ENCODE peak calls at places on chromosomes 11 and 22, in five cellular contexts. S is MM.1S, A is HCT116, I is hepatocyte, O is PC-3. W is an unnamed sample.

GRCh38 chr11:110376711-110377324 is 52.9 kb upstream of the FDX1 start:
- DNase-seq in S (peak), A (peak), I (peak), O (peak), W (peak)

GRCh38 chr11:47488674-47489394 is 39.9 kb upstream of the RAPSN start:
- DNase-seq in S (no peak), A (no peak), I (no peak), O (no peak), W (no peak)

GRCh38 chr11:15124528-15124927 is 9.8 kb downstream of the INSC start:
- DNase-seq in S (no peak), A (no peak), I (no peak), O (no peak), W (no peak)

GRCh38 chr11:2139691-2140337 is 625 bp upstream of the IGF2 start:
- DNase-seq in S (no peak), A (no peak), I (peak), O (no peak), W (no peak)

GRCh38 chr11:130452941-130453340 is 4.5 kb downstream of the ADAMTS15 start:
- DNase-seq in S (no peak), A (no peak), I (no peak), O (no peak), W (no peak)

GRCh38 chr11:112795142-112795815 is 165.9 kb upstream of the NCAM1 start:
- DNase-seq in S (peak), A (peak), I (peak), O (peak), W (peak)

GRCh38 chr11:7924526-7924925 is 6.5 kb downstream of the OR10A6 start:
- DNase-seq in S (no peak), A (no peak), I (peak), O (no peak), W (no peak)

GRCh38 chr11:16787035-16787744 is 48.7 kb downstream of the C11orf58 start:
- DNase-seq in S (no peak), A (no peak), I (no peak), O (peak), W (no peak)

GRCh38 chr22:35330258-35330861 is 30.7 kb downstream of the TOM1 start:
- DNase-seq in S (no peak), A (no peak), I (peak), O (peak), W (peak)

GRCh38 chr11:112025682-112026081 is 474 bp downstream of the DLAT start:
- DNase-seq in S (peak), A (no peak), I (no peak), O (no peak), W (peak)

GRCh38 chr11:14544611-14545010 is 24.4 kb upstream of the PSMA1 start:
- DNase-seq in S (peak), A (no peak), I (no peak), O (no peak), W (no peak)

GRCh38 chr22:20117656-20118571 is 888 bp upstream of the TRMT2A start:
- DNase-seq in S (peak), A (no peak), I (peak), O (no peak), W (peak)

GRCh38 chr11:28461846-28462245 is 353.7 kb downstream of the METTL15 start:
- DNase-seq in S (no peak), A (no peak), I (no peak), O (peak), W (no peak)

GRCh38 chr11:60194511-60194910 is 11.6 kb upstream of the MS4A6A start:
- DNase-seq in S (no peak), A (no peak), I (no peak), O (no peak), W (no peak)

GRCh38 chr11:45606514-45607024 is 58.9 kb downstream of the CHST1 start:
- DNase-seq in S (no peak), A (no peak), I (peak), O (no peak), W (no peak)

GRCh38 chr11:2459796-2460531 is 15.2 kb downstream of the KCNQ1 start:
- DNase-seq in S (peak), A (no peak), I (no peak), O (no peak), W (no peak)

GRCh38 chr11:122634507-122634906 is 21.0 kb upstream of the UBASH3B start:
- DNase-seq in S (no peak), A (no peak), I (peak), O (peak), W (peak)

GRCh38 chr11:86891020-86891419 is 64.2 kb downstream of the FZD4 start:
- DNase-seq in S (no peak), A (no peak), I (no peak), O (no peak), W (no peak)

GRCh38 chr22:31313366-31314147 is 21.3 kb upstream of the PIK3IP1 start:
- DNase-seq in S (peak), A (peak), I (peak), O (peak), W (peak)

GRCh38 chr22:46663436-46664100 is 43.4 kb downstream of the GRAMD4 start:
- DNase-seq in S (no peak), A (no peak), I (no peak), O (no peak), W (no peak)

GRCh38 chr11:80587906-80588305 is 1147.1 kb upstream of the TENM4 start:
- DNase-seq in S (no peak), A (no peak), I (no peak), O (peak), W (no peak)

GRCh38 chr11:46238967-46239800 is 38.3 kb upstream of the CREB3L1 start:
- DNase-seq in S (peak), A (peak), I (peak), O (peak), W (peak)

GRCh38 chr22:31933816-31934482 is 10.4 kb upstream of the YWHAH start:
- DNase-seq in S (no peak), A (no peak), I (no peak), O (no peak), W (no peak)

GRCh38 chr11:76918941-76919386 is 58.2 kb downstream of the ACER3 start:
- DNase-seq in S (peak), A (peak), I (peak), O (peak), W (peak)

GRCh38 chr11:22859756-22860155 is 518 bp downstream of the CCDC179 start:
- DNase-seq in S (no peak), A (no peak), I (no peak), O (no peak), W (no peak)

GRCh38 chr11:45180158-45180887 is 33.9 kb downstream of the PRDM11 start:
- DNase-seq in S (peak), A (peak), I (peak), O (peak), W (no peak)

GRCh38 chr22:39254789-39255298 is 10.1 kb upstream of the PDGFB start:
- DNase-seq in S (peak), A (no peak), I (no peak), O (peak), W (no peak)

GRCh38 chr11:134742228-134742612 is 330.2 kb upstream of the B3GAT1 start:
- DNase-seq in S (no peak), A (no peak), I (no peak), O (no peak), W (no peak)

GRCh38 chr11:117229931-117230285 is 2.0 kb downstream of the PCSK7 start:
- DNase-seq in S (no peak), A (no peak), I (no peak), O (no peak), W (no peak)

GRCh38 chr11:73366265-73366610 is 10.0 kb upstream of the RELT start:
- DNase-seq in S (peak), A (no peak), I (no peak), O (no peak), W (peak)

GRCh38 chr11:113876074-113876797 is 864 bp upstream of the USP28 start:
- DNase-seq in S (peak), A (no peak), I (no peak), O (no peak), W (peak)

GRCh38 chr11:119509969-119510401 is 87.0 kb upstream of the THY1 start:
- DNase-seq in S (peak), A (no peak), I (peak), O (peak), W (peak)

GRCh38 chr22:44448271-44448780 is 49.7 kb downstream of the RTL6 start:
- DNase-seq in S (no peak), A (no peak), I (peak), O (peak), W (no peak)

GRCh38 chr11:44889266-44889665 is 61.4 kb downstream of the TP53I11 start:
- DNase-seq in S (no peak), A (no peak), I (no peak), O (no peak), W (no peak)

GRCh38 chr22:37664249-37665101 is 6.0 kb downstream of the PDXP start:
- DNase-seq in S (no peak), A (no peak), I (no peak), O (no peak), W (no peak)

GRCh38 chr11:119578466-119579220 is 150.4 kb downstream of the NECTIN1 start:
- DNase-seq in S (no peak), A (no peak), I (no peak), O (peak), W (no peak)

GRCh38 chr22:30279389-30279788 is 9.9 kb downstream of the CASTOR1 start:
- DNase-seq in S (no peak), A (no peak), I (no peak), O (no peak), W (no peak)

GRCh38 chr11:128298271-128298670 is 289.1 kb downstream of the ETS1 start:
- DNase-seq in S (no peak), A (no peak), I (no peak), O (no peak), W (no peak)

GRCh38 chr11:130418756-130419155 is 9.7 kb downstream of the ADAMTS8 start:
- DNase-seq in S (no peak), A (no peak), I (no peak), O (no peak), W (no peak)

DNA sequence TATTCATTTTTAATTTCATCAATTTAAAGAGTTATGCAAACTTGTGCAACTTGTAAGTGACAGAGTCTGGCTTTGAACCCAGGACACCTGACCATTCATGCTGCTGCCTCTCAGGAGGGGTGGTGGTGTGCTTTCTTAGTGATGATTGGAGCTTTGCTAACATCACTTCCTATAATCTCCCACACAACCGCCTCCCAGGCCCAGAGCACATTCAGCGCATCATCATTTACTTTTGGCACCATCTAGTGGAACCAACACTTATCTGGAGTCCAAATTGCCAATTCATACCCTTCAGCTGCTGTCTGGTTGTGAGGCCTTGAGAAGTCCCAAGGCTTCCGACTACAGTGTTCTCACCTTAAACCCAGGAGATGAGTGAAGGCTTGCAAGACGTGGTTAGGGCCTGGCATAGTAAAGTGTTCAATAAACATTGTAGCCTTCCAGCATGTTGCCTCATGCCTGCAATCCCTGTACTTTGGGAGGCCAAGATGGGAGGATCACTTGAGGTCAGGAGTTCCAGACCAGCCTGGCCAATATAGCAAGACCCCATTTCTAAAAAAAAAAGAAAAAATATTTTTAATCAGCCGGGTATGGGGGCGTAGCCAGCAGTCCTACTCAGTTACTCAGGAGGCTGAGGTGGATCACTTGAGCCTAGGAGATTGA is 1.1 kb upstream of the TTLL1 start:
- DNase-seq in S (peak), A (peak), I (peak), O (peak), W (peak)
- TF ChIP-seq EZH2phosphoT487 in S (no peak), A (no peak), I (no peak), O (no peak), W (no peak)

GRCh38 chr11:67505605-67506396 is 638 bp upstream of the PITPNM1 start:
- DNase-seq in S (peak), A (peak), I (peak), O (peak), W (peak)
- H2AFZ ChIP-seq in S (no peak), A (no peak), I (no peak), O (peak), W (no peak)

GRCh38 chr11:67280791-67281551 is 8.1 kb upstream of the ANKRD13D start:
- DNase-seq in S (no peak), A (no peak), I (no peak), O (no peak), W (no peak)
- H3K27ac ChIP-seq in S (no peak), A (no peak), I (no peak), O (no peak), W (no peak)

GRCh38 chr11:19820100-19820499 is 107.5 kb downstream of the NAV2 start:
- DNase-seq in S (no peak), A (no peak), I (no peak), O (no peak), W (no peak)
- TF ChIP-seq EZH2phosphoT487 in S (no peak), A (no peak), I (no peak), O (no peak), W (no peak)

GRCh38 chr11:65260302-65260701 is 1.5 kb upstream of the POLA2 start:
- DNase-seq in S (no peak), A (no peak), I (no peak), O (no peak), W (no peak)

GRCh38 chr11:65262381-65262680 is 569 bp downstream of the POLA2 start:
- DNase-seq in S (no peak), A (no peak), I (no peak), O (peak), W (no peak)

GRCh38 chr11:65260756-65261590 is 789 bp upstream of the POLA2 start:
- DNase-seq in S (peak), A (no peak), I (peak), O (no peak), W (peak)

GRCh38 chr11:65261591-65262380 is at the start of gene POLA2:
- DNase-seq in S (peak), A (peak), I (peak), O (peak), W (peak)

GRCh38 chr11:65262775-65263174 is 1.0 kb downstream of the POLA2 start:
- DNase-seq in S (peak), A (no peak), I (no peak), O (no peak), W (peak)
- H2AFZ ChIP-seq in S (no peak), A (no peak), I (peak), O (peak), W (no peak)

GRCh38 chr11:11450744-11451362 is 97.8 kb upstream of the CSNK2A3 start:
- DNase-seq in S (no peak), A (peak), I (no peak), O (peak), W (no peak)
- H3K27ac ChIP-seq in S (no peak), A (peak), I (no peak), O (no peak), W (no peak)

GRCh38 chr11:93013646-93014045 is 44.2 kb downstream of the MTNR1B start:
- DNase-seq in S (no peak), A (no peak), I (no peak), O (no peak), W (no peak)

GRCh38 chr11:93020248-93021088 is 51.0 kb downstream of the MTNR1B start:
- DNase-seq in S (no peak), A (no peak), I (no peak), O (peak), W (no peak)

GRCh38 chr11:93016595-93016994 is 47.1 kb downstream of the MTNR1B start:
- DNase-seq in S (no peak), A (no peak), I (no peak), O (no peak), W (no peak)

GRCh38 chr11:93017821-93018690 is 48.6 kb downstream of the MTNR1B start:
- DNase-seq in S (no peak), A (no peak), I (no peak), O (no peak), W (no peak)
- TF ChIP-seq EZH2phosphoT487 in S (no peak), A (no peak), I (no peak), O (no peak), W (no peak)

DNA sequence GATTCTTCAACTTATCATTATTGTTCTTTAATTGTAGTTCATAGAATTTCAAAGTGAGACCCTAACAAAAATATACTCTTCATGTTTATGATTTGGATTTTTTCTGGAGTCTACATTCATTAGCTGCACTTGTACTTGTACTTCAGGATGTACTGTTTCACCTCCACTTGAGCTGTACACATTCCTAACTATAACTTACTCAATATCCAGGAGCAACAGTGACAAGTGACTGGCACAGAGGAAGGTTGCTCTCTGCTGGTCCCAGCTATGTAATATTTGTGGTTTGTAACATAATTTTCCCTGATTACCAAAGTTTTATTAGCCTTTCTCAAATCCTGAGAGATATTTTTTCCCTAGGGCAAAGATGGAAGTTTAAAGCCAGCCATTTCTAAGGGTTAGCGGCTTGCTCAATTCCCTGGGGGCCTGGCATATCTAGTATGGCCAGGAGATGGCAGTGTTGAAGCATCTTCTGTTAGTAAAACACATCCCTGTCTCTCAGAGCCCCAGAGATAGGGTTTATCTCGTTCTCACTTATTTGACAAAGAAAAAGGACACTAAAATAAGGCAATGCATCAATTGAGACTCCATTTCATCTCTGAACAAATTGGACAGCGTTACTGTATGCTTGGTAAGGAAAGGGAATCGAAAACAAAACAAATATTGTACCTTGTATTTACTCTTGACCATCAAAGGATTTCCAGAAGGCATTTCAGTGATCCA is 14.2 kb downstream of the OR52A5 start:
- DNase-seq in S (peak), A (peak), I (peak), O (peak), W (peak)
- H2AFZ ChIP-seq in S (peak), A (peak), I (no peak), O (no peak), W (no peak)

W was measured in OCI-LY7.